ENCODE peak calls at places on chromosomes 2 and 18, in seven cellular contexts. Z is heart right ventricle, Y is right lobe of liver, D is mesendoderm, L is A549, U is tibial artery, E is neuronal stem cell. G is an unnamed sample.
A peak's percentile ranks its signal among the peaks of the same experiment; 100 is the strongest.

GRCh38 chr2:9769171-9770005 is 73.9 kb upstream of the TAF1B start:
- DNase-seq in Z (no peak), Y (no peak), D (peak; percentile 66), L (no peak), U (peak; percentile 54), E (no peak), G (peak; percentile 68)

GRCh38 chr2:8391126-8391525 is 290.7 kb upstream of the ID2 start:
- DNase-seq in Z (no peak), Y (no peak), D (no peak), L (no peak), U (no peak), E (no peak), G (no peak)

GRCh38 chr18:51153659-51154371 is 43.7 kb downstream of the MEX3C start:
- DNase-seq in Z (no peak), Y (no peak), D (no peak), L (no peak), U (no peak), E (no peak), G (no peak)

GRCh38 chr2:20614201-20615045 is 36.5 kb downstream of the HS1BP3 start:
- DNase-seq in Z (no peak), Y (peak; percentile 47), D (peak; percentile 77), L (no peak), U (peak; percentile 90), E (peak; percentile 61), G (no peak)

GRCh38 chr2:135281375-135281774 is 229.3 kb downstream of the RAB3GAP1 start:
- DNase-seq in Z (no peak), Y (no peak), D (no peak), L (no peak), U (no peak), E (no peak), G (no peak)

GRCh38 chr2:235756491-235756890 is 262.6 kb downstream of the AGAP1 start:
- DNase-seq in Z (no peak), Y (no peak), D (peak; percentile 28), L (no peak), U (peak; percentile 41), E (no peak), G (no peak)

GRCh38 chr2:65731476-65731875 is 299.1 kb upstream of the SPRED2 start:
- DNase-seq in Z (no peak), Y (no peak), D (no peak), L (no peak), U (no peak), E (no peak), G (no peak)

GRCh38 chr18:63131106-63131943 is 188.2 kb downstream of the BCL2 start:
- DNase-seq in Z (no peak), Y (peak; percentile 63), D (peak; percentile 59), L (peak; percentile 16), U (no peak), E (peak; percentile 43), G (no peak)

GRCh38 chr18:47545613-47546012 is 294.2 kb upstream of the SKOR2 start:
- DNase-seq in Z (no peak), Y (no peak), D (peak; percentile 51), L (no peak), U (no peak), E (no peak), G (no peak)

GRCh38 chr2:9649261-9649660 is 18.5 kb upstream of the YWHAQ start:
- DNase-seq in Z (no peak), Y (no peak), D (no peak), L (no peak), U (no peak), E (no peak), G (no peak)

GRCh38 chr2:219736196-219736595 is 108.8 kb downstream of the SLC4A3 start:
- DNase-seq in Z (no peak), Y (no peak), D (peak; percentile 82), L (peak; percentile 40), U (no peak), E (peak; percentile 64), G (no peak)

GRCh38 chr2:159880729-159881128 is 82.7 kb upstream of the CD302 start:
- DNase-seq in Z (no peak), Y (no peak), D (no peak), L (no peak), U (no peak), E (no peak), G (no peak)

GRCh38 chr2:118437501-118437900 is 349.2 kb downstream of the INSIG2 start:
- DNase-seq in Z (no peak), Y (no peak), D (no peak), L (no peak), U (no peak), E (no peak), G (no peak)

GRCh38 chr2:28680657-28681056 is 71.0 kb upstream of the PPP1CB start:
- DNase-seq in Z (no peak), Y (no peak), D (no peak), L (no peak), U (no peak), E (no peak), G (peak; percentile 32)

GRCh38 chr18:8469793-8470192 is 139.4 kb upstream of the RAB12 start:
- DNase-seq in Z (no peak), Y (no peak), D (peak; percentile 26), L (no peak), U (no peak), E (no peak), G (no peak)

GRCh38 chr2:210072922-210073509 is 70.6 kb downstream of the RPE start:
- DNase-seq in Z (no peak), Y (no peak), D (peak; percentile 42), L (peak; percentile 2), U (no peak), E (no peak), G (no peak)

GRCh38 chr18:59691046-59691395 is 6.2 kb downstream of the CCBE1 start:
- DNase-seq in Z (no peak), Y (no peak), D (no peak), L (no peak), U (no peak), E (no peak), G (no peak)

GRCh38 chr2:38394903-38395341 is 17.8 kb upstream of the ATL2 start:
- DNase-seq in Z (no peak), Y (no peak), D (peak; percentile 49), L (no peak), U (no peak), E (no peak), G (no peak)

GRCh38 chr2:5984946-5985345 is 292.8 kb downstream of the SOX11 start:
- DNase-seq in Z (no peak), Y (no peak), D (no peak), L (no peak), U (no peak), E (no peak), G (no peak)

GRCh38 chr18:55589625-55590291 is 1.8 kb upstream of the TCF4 start:
- DNase-seq in Z (peak; percentile 97), Y (peak; percentile 94), D (peak; percentile 97), L (peak; percentile 69), U (peak; percentile 98), E (peak; percentile 91), G (peak; percentile 98)
- H3K4me3 ChIP-seq in Z (peak overlapping the region; percentile 53), Y (peak overlapping the region; percentile 52), D (peak overlapping the region; percentile 41), L (peak overlapping the region; percentile 81), U (peak overlapping the region; percentile 70), E (peak overlapping the region; percentile 79), G (peak overlapping the region; percentile 76)

GRCh38 chr2:222892321-222892720 is 31.5 kb downstream of the ACSL3 start:
- DNase-seq in Z (no peak), Y (no peak), D (no peak), L (no peak), U (no peak), E (no peak), G (no peak)
- H3K4me3 ChIP-seq in Z (no peak overlapping the region), Y (no peak overlapping the region), D (no peak overlapping the region), L (peak overlapping the region; percentile 14), U (no peak overlapping the region), E (no peak overlapping the region), G (no peak overlapping the region)

GRCh38 chr2:47307066-47307465 is 95.9 kb upstream of the MSH2 start:
- DNase-seq in Z (no peak), Y (no peak), D (no peak), L (no peak), U (no peak), E (no peak), G (no peak)

GRCh38 chr2:47309952-47310800 is 92.8 kb upstream of the MSH2 start:
- DNase-seq in Z (no peak), Y (no peak), D (peak; percentile 96), L (no peak), U (no peak), E (no peak), G (peak; percentile 58)

GRCh38 chr2:47311764-47312503 is 91.0 kb upstream of the MSH2 start:
- DNase-seq in Z (no peak), Y (no peak), D (no peak), L (no peak), U (no peak), E (no peak), G (no peak)

GRCh38 chr2:47310801-47311560 is 92.0 kb upstream of the MSH2 start:
- DNase-seq in Z (peak; percentile 52), Y (no peak), D (no peak), L (no peak), U (no peak), E (no peak), G (peak; percentile 74)

DNA sequence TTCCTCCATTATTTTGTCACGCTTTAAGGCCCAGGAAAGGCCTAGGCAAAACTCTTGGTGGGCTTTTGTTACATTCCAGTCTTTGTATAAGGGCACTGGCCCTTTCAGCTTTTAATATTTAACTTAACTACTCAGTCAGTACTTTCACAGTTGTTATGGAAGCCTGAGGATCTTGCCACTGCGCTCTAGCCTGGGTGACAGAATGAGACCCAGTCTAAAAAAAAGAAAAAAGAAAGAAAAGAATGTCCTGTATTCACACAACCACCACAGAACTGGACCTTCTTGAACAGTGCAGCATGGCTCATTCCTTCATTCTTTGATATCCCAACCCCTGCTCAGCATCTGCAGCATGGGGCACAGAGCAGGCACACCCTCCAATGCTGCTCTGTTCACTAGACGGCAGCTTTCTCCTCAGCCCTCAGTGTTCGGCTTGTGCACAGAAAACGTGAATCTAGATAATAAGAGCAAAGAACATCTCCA is 93.4 kb upstream of the MSH2 start:
- DNase-seq in Z (no peak), Y (no peak), D (no peak), L (no peak), U (no peak), E (no peak), G (no peak)
- H3K4me3 ChIP-seq in Z (no peak overlapping the region), Y (no peak overlapping the region), D (no peak overlapping the region), L (no peak overlapping the region), U (no peak overlapping the region), E (no peak overlapping the region), G (no peak overlapping the region)

GRCh38 chr2:222711315-222711940 is 40.0 kb downstream of the MOGAT1 start:
- DNase-seq in Z (no peak), Y (no peak), D (no peak), L (no peak), U (no peak), E (no peak), G (no peak)

GRCh38 chr2:222708274-222708710 is 36.8 kb downstream of the MOGAT1 start:
- DNase-seq in Z (peak; percentile 84), Y (peak; percentile 77), D (peak; percentile 64), L (peak; percentile 25), U (peak; percentile 85), E (peak; percentile 53), G (peak; percentile 85)

GRCh38 chr2:222707102-222707688 is 35.7 kb downstream of the MOGAT1 start:
- DNase-seq in Z (no peak), Y (no peak), D (no peak), L (no peak), U (no peak), E (no peak), G (no peak)

GRCh38 chr2:222707689-222708273 is 36.3 kb downstream of the MOGAT1 start:
- DNase-seq in Z (no peak), Y (no peak), D (no peak), L (no peak), U (no peak), E (no peak), G (no peak)

GRCh38 chr2:222709191-222709891 is 37.9 kb downstream of the MOGAT1 start:
- DNase-seq in Z (peak; percentile 54), Y (no peak), D (peak; percentile 91), L (peak; percentile 65), U (peak; percentile 84), E (peak; percentile 23), G (peak; percentile 86)
- H3K4me3 ChIP-seq in Z (no peak overlapping the region), Y (no peak overlapping the region), D (no peak overlapping the region), L (peak overlapping the region; percentile 28), U (peak overlapping the region; percentile 29), E (no peak overlapping the region), G (peak overlapping the region; percentile 18)

G was measured in upper lobe of left lung.